ENCODE peak calls at places on chromosome 16, in ten cellular contexts. W is activated CD4-positive, alpha-beta T cell treated with anti-CD3 and anti-CD28 coated beads, Interleukin-2, amount 50 U/mL, for 1 hour; U is DMS 273 treated with DMSO at 0.1 percent for 48 hours; Q is spleen; D is stimulated activated CD4-positive, alpha-beta T cell treated with anti-CD3 and anti-CD28 coated beads, Interleukin-4, amount 100 ng/mL, for 24 hours; P is testis; L is posterior vena cava; Y is endothelial cell; N is stimulated activated CD8-positive, alpha-beta memory T cell treated with anti-CD3 and anti-CD28 coated beads, Interleukin-12 subunit alpha, Interleukin-12 subunit beta, amount 100 ng/mL, for 1 hour; A is HCT116. C is an unnamed sample.

GRCh38 chr16:54928421-54929089 is 2.1 kb upstream of the IRX5 start:
- DNase-seq in L (peak; percentile 87), W (no peak), D (peak; percentile 14), P (peak; percentile 62), A (no peak), N (no peak), Q (peak; percentile 89), Y (peak; percentile 77), U (no peak), C (no peak)

GRCh38 chr16:76222853-76223252 is 54.3 kb upstream of the CNTNAP4 start:
- DNase-seq in N (no peak), Y (no peak), U (no peak), A (no peak), W (no peak), L (no peak), D (no peak), P (no peak), Q (no peak), C (no peak)

GRCh38 chr16:10619271-10619849 is 39.0 kb upstream of the EMP2 start:
- DNase-seq in Q (no peak), P (peak; percentile 42), W (no peak), L (no peak), Y (no peak), D (no peak), N (no peak), A (no peak), U (no peak), C (no peak)

GRCh38 chr16:14151256-14152030 is 80.3 kb downstream of the MRTFB start:
- DNase-seq in Y (no peak), Q (no peak), U (no peak), A (no peak), L (no peak), W (no peak), D (no peak), N (no peak), P (no peak), C (no peak)

GRCh38 chr16:30895592-30896202 is 717 bp upstream of the CTF1 start:
- DNase-seq in D (no peak), Y (no peak), U (no peak), P (no peak), Q (peak; percentile 79), L (no peak), W (no peak), N (no peak), A (peak; percentile 34), C (no peak)

GRCh38 chr16:68242085-68242484 is 3.1 kb upstream of the PLA2G15 start:
- DNase-seq in D (no peak), Y (no peak), U (no peak), Q (no peak), A (no peak), W (no peak), P (no peak), L (no peak), N (no peak), C (no peak)

GRCh38 chr16:78932395-78932794 is 668.1 kb downstream of the MAF start:
- DNase-seq in Y (no peak), N (no peak), L (no peak), W (no peak), D (no peak), P (peak; percentile 25), U (no peak), A (no peak), Q (no peak), C (no peak)

GRCh38 chr16:48123104-48123788 is 32.5 kb downstream of the ABCC12 start:
- DNase-seq in U (no peak), Q (no peak), L (no peak), Y (no peak), N (no peak), A (peak; percentile 85), D (peak; percentile 80), W (no peak), P (no peak), C (no peak)

GRCh38 chr16:85752511-85753420 is 1.9 kb upstream of the C16orf74 start:
- DNase-seq in D (no peak), L (no peak), Y (peak; percentile 42), A (no peak), P (peak; percentile 43), N (no peak), W (no peak), U (peak; percentile 22), Q (no peak), C (no peak)

GRCh38 chr16:3467920-3468319 is 24.4 kb downstream of the NAA60 start:
- DNase-seq in Y (no peak), P (peak; percentile 81), D (no peak), A (no peak), L (no peak), Q (no peak), U (peak; percentile 6), N (no peak), W (no peak), C (no peak)

GRCh38 chr16:76059186-76059585 is 218.0 kb upstream of the CNTNAP4 start:
- DNase-seq in L (no peak), Y (no peak), N (no peak), P (no peak), Q (no peak), D (no peak), W (no peak), U (no peak), A (no peak), C (no peak)

GRCh38 chr16:69111831-69112230 is 6.4 kb downstream of the HAS3 start:
- DNase-seq in W (no peak), U (no peak), D (no peak), Y (no peak), A (no peak), L (peak; percentile 61), P (no peak), N (no peak), Q (peak; percentile 45), C (no peak)

GRCh38 chr16:66409156-66409555 is 17.9 kb upstream of the BEAN1 start:
- DNase-seq in U (no peak), Q (no peak), A (no peak), D (no peak), W (no peak), N (no peak), P (no peak), L (no peak), Y (no peak), C (no peak)

GRCh38 chr16:7363397-7364053 is 30.9 kb downstream of the RBFOX1 start:
- DNase-seq in Y (no peak), D (no peak), P (no peak), L (no peak), W (no peak), U (no peak), N (no peak), A (no peak), Q (no peak), C (no peak)

GRCh38 chr16:49649013-49649785 is 206.7 kb downstream of the ZNF423 start:
- DNase-seq in A (no peak), W (no peak), U (no peak), L (peak; percentile 65), Y (no peak), Q (no peak), D (no peak), P (no peak), N (no peak), C (no peak)

C was measured in activated CD4-positive, CD25-positive, alpha-beta regulatory T cell treated with anti-CD3 and anti-CD28 coated beads, Interleukin-2, amount 50 U/mL, for 16 hours.